ENCODE peak calls at places on chromosomes 1 and 21, in five cellular contexts. G is suprapubic skin; V is cardiac muscle cell; O is astrocyte of the spinal cord; H is CD8-positive, alpha-beta memory T cell. B is an unnamed sample.

GRCh38 chr1:2979191-2980072 is 41.8 kb upstream of the ACTRT2 start:
- DNase-seq in G (peak), V (no peak), O (no peak), H (no peak), B (no peak)

GRCh38 chr1:109687641-109688499 is at the start of gene GSTM1:
- DNase-seq in G (peak), V (peak), O (peak), H (no peak), B (no peak)

GRCh38 chr1:219514728-219515127 is 98.2 kb downstream of the ZC3H11B start:
- DNase-seq in G (no peak), V (no peak), O (no peak), H (no peak), B (no peak)

GRCh38 chr1:116486424-116486823 is 84.4 kb downstream of the CD58 start:
- DNase-seq in G (no peak), V (no peak), O (peak), H (no peak), B (peak)

GRCh38 chr21:26840912-26841311 is 4.3 kb downstream of the ADAMTS1 start:
- DNase-seq in G (no peak), V (no peak), O (peak), H (no peak), B (peak)

GRCh38 chr1:235093685-235094592 is 34.7 kb downstream of the TOMM20 start:
- DNase-seq in G (no peak), V (peak), O (peak), H (peak), B (peak)

GRCh38 chr1:18636762-18637552 is 6.3 kb downstream of the PAX7 start:
- DNase-seq in G (no peak), V (no peak), O (no peak), H (no peak), B (no peak)

GRCh38 chr1:20731057-20731991 is 1.2 kb downstream of the SH2D5 start:
- DNase-seq in G (no peak), V (peak), O (no peak), H (peak), B (no peak)

GRCh38 chr1:169933999-169934725 is 40.5 kb upstream of the SCYL3 start:
- DNase-seq in G (no peak), V (no peak), O (peak), H (no peak), B (peak)

GRCh38 chr1:222167111-222167510 is 380.8 kb downstream of the HHIPL2 start:
- DNase-seq in G (no peak), V (peak), O (peak), H (no peak), B (peak)

GRCh38 chr1:17667641-17668040 is 87.5 kb upstream of the ACTL8 start:
- DNase-seq in G (no peak), V (no peak), O (no peak), H (no peak), B (no peak)

GRCh38 chr1:52243221-52243987 is 101.5 kb downstream of the ZFYVE9 start:
- DNase-seq in G (no peak), V (no peak), O (no peak), H (no peak), B (no peak)

GRCh38 chr21:37532868-37533780 is 166.6 kb downstream of the DYRK1A start:
- DNase-seq in G (peak), V (no peak), O (peak), H (peak), B (peak)

GRCh38 chr1:154520333-154520732 is 18.1 kb upstream of the SHE start:
- DNase-seq in G (no peak), V (no peak), O (no peak), H (no peak), B (peak)

DNA sequence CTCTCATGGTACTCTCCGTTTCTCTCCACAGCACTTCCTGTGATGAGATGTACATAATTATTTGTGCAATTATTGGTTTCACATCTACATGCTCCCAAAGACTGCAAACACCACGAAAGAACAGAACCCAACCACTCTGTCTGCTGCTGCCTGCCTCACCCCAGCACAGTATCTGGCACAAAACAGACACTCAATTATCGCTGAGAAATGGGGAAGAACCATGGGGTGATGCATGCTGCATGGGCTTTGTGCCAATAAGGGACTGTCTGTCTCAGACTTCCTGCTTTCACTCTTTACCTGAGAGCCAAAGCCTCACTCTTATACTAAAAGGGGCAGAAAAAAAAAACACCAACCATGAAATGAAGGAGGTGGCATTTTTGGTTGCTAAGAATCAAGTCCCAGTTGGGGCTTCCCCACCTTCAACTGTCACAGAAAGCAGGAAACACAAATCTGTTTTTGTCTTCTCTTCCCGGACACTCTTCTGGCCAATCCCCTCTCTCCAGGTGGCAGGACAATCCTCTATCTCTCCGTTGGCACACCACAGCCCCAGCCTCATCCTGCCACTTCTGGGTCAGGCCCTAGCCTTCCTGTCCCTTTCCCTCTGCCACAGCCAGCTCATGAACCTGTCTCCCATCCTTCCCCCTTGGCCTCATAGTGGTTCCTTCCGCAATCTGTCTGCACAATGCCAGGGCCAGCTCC is 82.0 kb downstream of the TGFBR3 start:
- DNase-seq in G (no peak), V (no peak), O (no peak), H (peak), B (peak)
- H3K4me3 ChIP-seq in G (peak), V (no peak), O (no peak), H (peak), B (no peak)

GRCh38 chr1:43978551-43979260 is at the start of gene B4GALT2:
- DNase-seq in G (no peak), V (peak), O (no peak), H (no peak), B (peak)
- H3K4me3 ChIP-seq in G (peak), V (peak), O (peak), H (peak), B (peak)

GRCh38 chr1:225700164-225700740 is 47.3 kb upstream of the ENAH start:
- DNase-seq in G (no peak), V (no peak), O (peak), H (no peak), B (peak)
- H3K4me3 ChIP-seq in G (no peak), V (no peak), O (no peak), H (no peak), B (no peak)

DNA sequence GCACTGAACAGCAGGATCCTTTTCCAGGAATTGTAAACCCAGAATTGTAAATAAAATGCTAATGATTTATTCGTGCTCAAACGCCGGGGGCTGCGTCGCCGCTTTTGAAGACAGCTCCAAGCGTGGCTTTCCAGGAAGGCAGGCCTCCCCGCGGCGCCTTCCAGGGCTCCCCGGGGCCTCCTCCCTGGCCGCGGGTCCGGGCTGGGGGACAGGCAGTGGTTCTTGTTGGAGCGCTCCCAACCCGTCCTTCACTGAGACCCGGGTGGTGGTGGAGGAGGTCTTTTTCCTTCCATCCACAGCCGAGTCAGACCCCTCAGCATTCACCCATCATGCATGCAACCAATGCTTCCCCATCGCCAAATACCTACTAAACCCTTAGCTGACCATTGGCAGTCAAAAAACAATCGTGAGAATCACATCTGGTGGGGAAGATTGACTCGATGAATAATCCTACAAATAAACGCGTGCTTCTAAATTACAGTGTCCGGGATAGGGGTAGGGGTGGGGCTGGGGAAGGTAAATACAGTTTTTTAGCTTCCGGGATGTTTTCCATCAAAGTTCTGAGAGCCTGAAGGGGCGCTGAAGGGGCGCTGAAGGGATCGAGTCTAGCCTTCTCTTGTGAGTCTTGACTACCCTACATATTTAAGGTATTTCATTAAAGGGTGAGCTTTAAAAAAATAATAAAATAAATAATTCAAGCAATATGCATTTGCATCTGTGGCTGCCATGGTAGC is 40.7 kb downstream of the RRAGC start:
- DNase-seq in G (no peak), V (no peak), O (no peak), H (no peak), B (no peak)
- H3K4me3 ChIP-seq in G (peak), V (peak), O (no peak), H (peak), B (no peak)